ENCODE peak calls at places on chromosomes 4 and X, in nine cellular contexts. One of them, this sample, is unnamed.

GRCh38 chrX:87661761-87662160 is 144.2 kb downstream of the KLHL4 start:
- DNase-seq in NCI-H69: no peak
- DNase-seq in globus pallidus: no peak
- DNase-seq in memory B cell: no peak
- DNase-seq in posterior cingulate gyrus: no peak
- DNase-seq in ELF-1: no peak
- DNase-seq in stimulated activated CD4-positive, alpha-beta T cell treated with anti-CD3 and anti-CD28 coated beads, TNF-alpha, amount 100 ng/mL, for 1 hour: no peak
- DNase-seq in lower lobe of right lung: no peak
- DNase-seq in Right ventricle myocardium superior: no peak
- DNase-seq in this sample: no peak

GRCh38 chrX:16664059-16664458 is 14.1 kb downstream of the S100G start:
- DNase-seq in NCI-H69: no peak
- DNase-seq in globus pallidus: no peak
- DNase-seq in memory B cell: no peak
- DNase-seq in posterior cingulate gyrus: no peak
- DNase-seq in ELF-1: no peak
- DNase-seq in stimulated activated CD4-positive, alpha-beta T cell treated with anti-CD3 and anti-CD28 coated beads, TNF-alpha, amount 100 ng/mL, for 1 hour: no peak
- DNase-seq in lower lobe of right lung: no peak
- DNase-seq in Right ventricle myocardium superior: no peak
- DNase-seq in this sample: no peak

GRCh38 chr4:179858221-179858620 is 2385.0 kb upstream of the TENM3 start:
- DNase-seq in NCI-H69: no peak
- DNase-seq in globus pallidus: no peak
- DNase-seq in memory B cell: no peak
- DNase-seq in posterior cingulate gyrus: no peak
- DNase-seq in ELF-1: no peak
- DNase-seq in stimulated activated CD4-positive, alpha-beta T cell treated with anti-CD3 and anti-CD28 coated beads, TNF-alpha, amount 100 ng/mL, for 1 hour: no peak
- DNase-seq in lower lobe of right lung: no peak
- DNase-seq in Right ventricle myocardium superior: no peak
- DNase-seq in this sample: no peak

GRCh38 chrX:74450803-74451449 is 29.6 kb downstream of the SLC16A2 start:
- DNase-seq in NCI-H69: no peak
- DNase-seq in globus pallidus: no peak
- DNase-seq in memory B cell: no peak
- DNase-seq in posterior cingulate gyrus: no peak
- DNase-seq in ELF-1: no peak
- DNase-seq in stimulated activated CD4-positive, alpha-beta T cell treated with anti-CD3 and anti-CD28 coated beads, TNF-alpha, amount 100 ng/mL, for 1 hour: no peak
- DNase-seq in lower lobe of right lung: no peak
- DNase-seq in Right ventricle myocardium superior: no peak
- DNase-seq in this sample: no peak

GRCh38 chr4:110198472-110199419 is at the start of gene ELOVL6:
- DNase-seq in NCI-H69: peak
- DNase-seq in globus pallidus: peak
- DNase-seq in memory B cell: no peak
- DNase-seq in posterior cingulate gyrus: peak
- DNase-seq in ELF-1: peak
- DNase-seq in stimulated activated CD4-positive, alpha-beta T cell treated with anti-CD3 and anti-CD28 coated beads, TNF-alpha, amount 100 ng/mL, for 1 hour: no peak
- DNase-seq in lower lobe of right lung: peak
- DNase-seq in Right ventricle myocardium superior: peak
- DNase-seq in this sample: peak

GRCh38 chr4:182973421-182974340 is 56.5 kb upstream of the DCTD start:
- DNase-seq in NCI-H69: no peak
- DNase-seq in globus pallidus: no peak
- DNase-seq in memory B cell: no peak
- DNase-seq in posterior cingulate gyrus: no peak
- DNase-seq in ELF-1: no peak
- DNase-seq in stimulated activated CD4-positive, alpha-beta T cell treated with anti-CD3 and anti-CD28 coated beads, TNF-alpha, amount 100 ng/mL, for 1 hour: no peak
- DNase-seq in lower lobe of right lung: no peak
- DNase-seq in Right ventricle myocardium superior: no peak
- DNase-seq in this sample: no peak

GRCh38 chr4:16196482-16197393 is 29.5 kb downstream of the TAPT1 start:
- DNase-seq in NCI-H69: peak
- DNase-seq in globus pallidus: peak
- DNase-seq in memory B cell: peak
- DNase-seq in posterior cingulate gyrus: no peak
- DNase-seq in ELF-1: peak
- DNase-seq in stimulated activated CD4-positive, alpha-beta T cell treated with anti-CD3 and anti-CD28 coated beads, TNF-alpha, amount 100 ng/mL, for 1 hour: no peak
- DNase-seq in lower lobe of right lung: no peak
- DNase-seq in Right ventricle myocardium superior: no peak
- DNase-seq in this sample: no peak

GRCh38 chrX:29285670-29286069 is 698.4 kb downstream of the IL1RAPL1 start:
- DNase-seq in NCI-H69: no peak
- DNase-seq in globus pallidus: no peak
- DNase-seq in memory B cell: no peak
- DNase-seq in posterior cingulate gyrus: no peak
- DNase-seq in ELF-1: no peak
- DNase-seq in stimulated activated CD4-positive, alpha-beta T cell treated with anti-CD3 and anti-CD28 coated beads, TNF-alpha, amount 100 ng/mL, for 1 hour: no peak
- DNase-seq in lower lobe of right lung: no peak
- DNase-seq in Right ventricle myocardium superior: no peak
- DNase-seq in this sample: peak

GRCh38 chr4:121697626-121698025 is 846 bp upstream of the ANXA5 start:
- DNase-seq in NCI-H69: no peak
- DNase-seq in globus pallidus: peak
- DNase-seq in memory B cell: peak
- DNase-seq in posterior cingulate gyrus: no peak
- DNase-seq in ELF-1: no peak
- DNase-seq in stimulated activated CD4-positive, alpha-beta T cell treated with anti-CD3 and anti-CD28 coated beads, TNF-alpha, amount 100 ng/mL, for 1 hour: no peak
- DNase-seq in lower lobe of right lung: no peak
- DNase-seq in Right ventricle myocardium superior: no peak
- DNase-seq in this sample: no peak

GRCh38 chr4:109979932-109980717 is 67.4 kb downstream of the EGF start:
- DNase-seq in NCI-H69: no peak
- DNase-seq in globus pallidus: no peak
- DNase-seq in memory B cell: no peak
- DNase-seq in posterior cingulate gyrus: no peak
- DNase-seq in ELF-1: no peak
- DNase-seq in stimulated activated CD4-positive, alpha-beta T cell treated with anti-CD3 and anti-CD28 coated beads, TNF-alpha, amount 100 ng/mL, for 1 hour: no peak
- DNase-seq in lower lobe of right lung: no peak
- DNase-seq in Right ventricle myocardium superior: no peak
- DNase-seq in this sample: no peak